ENCODE peak calls at places on chromosomes 16 and 17, in ten cellular contexts. Z is GM12878, T is cardiac fibroblast, F is H1, U is fibroblast of the aortic adventitia, O is AG09309, D is adrenal gland, N is PC-9, Q is stomach, W is Panc1. P is an unnamed sample.

GRCh38 chr17:35088647-35088910 is 25.1 kb upstream of the RFFL start:
- DNase-seq in D (no peak), F (no peak), O (no peak), Z (no peak), U (no peak), Q (peak; percentile 44), W (no peak), N (no peak), T (no peak), P (no peak)

GRCh38 chr16:80973991-80974390 is 32.7 kb downstream of the CMC2 start:
- DNase-seq in Z (no peak), U (no peak), T (no peak), N (no peak), F (no peak), D (no peak), W (no peak), O (no peak), Q (no peak), P (no peak)

GRCh38 chr16:4746991-4747574 is 12.7 kb downstream of the DNAAF8 start:
- DNase-seq in Q (no peak), N (no peak), F (no peak), D (no peak), T (peak; percentile 57), U (peak; percentile 33), W (no peak), Z (no peak), O (no peak), P (no peak)

GRCh38 chr17:77118251-77118928 is 22.4 kb upstream of the SEC14L1 start:
- DNase-seq in W (no peak), O (no peak), N (no peak), F (no peak), Z (no peak), Q (no peak), D (no peak), U (no peak), T (peak; percentile 68), P (no peak)

GRCh38 chr17:28577466-28577824 is 750 bp upstream of the ALDOC start:
- DNase-seq in F (no peak), W (no peak), Q (no peak), N (no peak), O (no peak), Z (no peak), U (no peak), T (no peak), D (no peak), P (no peak)

GRCh38 chr16:86930001-86930400 is 351.7 kb downstream of the FOXL1 start:
- DNase-seq in U (peak; percentile 21), W (no peak), T (no peak), O (no peak), F (no peak), Q (no peak), Z (no peak), N (no peak), D (no peak), P (no peak)

GRCh38 chr17:62163847-62164246 is 98.8 kb upstream of the MED13 start:
- DNase-seq in Q (peak; percentile 86), Z (no peak), U (no peak), W (no peak), N (peak; percentile 67), O (no peak), D (no peak), F (no peak), T (no peak), P (no peak)

GRCh38 chr16:62700456-62701280 is 664.4 kb upstream of the CDH8 start:
- DNase-seq in U (no peak), O (no peak), W (no peak), D (no peak), Z (no peak), T (no peak), N (no peak), Q (no peak), F (no peak), P (no peak)

GRCh38 chr16:80807916-80808315 is 3.5 kb upstream of the CDYL2 start:
- DNase-seq in U (no peak), W (no peak), Q (no peak), F (no peak), N (no peak), Z (no peak), O (no peak), T (no peak), D (no peak), P (no peak)

GRCh38 chr16:57266531-57267268 is 17.8 kb downstream of the PLLP start:
- DNase-seq in U (no peak), W (no peak), D (no peak), N (peak; percentile 19), O (no peak), T (no peak), Z (no peak), F (no peak), Q (peak; percentile 61), P (no peak)

GRCh38 chr16:57264950-57265371 is 19.5 kb downstream of the PLLP start:
- DNase-seq in F (no peak), O (no peak), N (no peak), W (no peak), Q (peak; percentile 94), Z (no peak), D (no peak), U (no peak), T (no peak), P (no peak)

GRCh38 chr16:57264381-57264780 is 19.3 kb downstream of the ARL2BP start:
- DNase-seq in U (no peak), W (no peak), O (no peak), Q (no peak), Z (no peak), N (no peak), T (no peak), D (no peak), F (no peak), P (no peak)

GRCh38 chr16:57263585-57264351 is 18.7 kb downstream of the ARL2BP start:
- DNase-seq in Z (no peak), F (no peak), D (no peak), T (no peak), U (no peak), N (no peak), O (no peak), W (no peak), Q (no peak), P (no peak)

DNA sequence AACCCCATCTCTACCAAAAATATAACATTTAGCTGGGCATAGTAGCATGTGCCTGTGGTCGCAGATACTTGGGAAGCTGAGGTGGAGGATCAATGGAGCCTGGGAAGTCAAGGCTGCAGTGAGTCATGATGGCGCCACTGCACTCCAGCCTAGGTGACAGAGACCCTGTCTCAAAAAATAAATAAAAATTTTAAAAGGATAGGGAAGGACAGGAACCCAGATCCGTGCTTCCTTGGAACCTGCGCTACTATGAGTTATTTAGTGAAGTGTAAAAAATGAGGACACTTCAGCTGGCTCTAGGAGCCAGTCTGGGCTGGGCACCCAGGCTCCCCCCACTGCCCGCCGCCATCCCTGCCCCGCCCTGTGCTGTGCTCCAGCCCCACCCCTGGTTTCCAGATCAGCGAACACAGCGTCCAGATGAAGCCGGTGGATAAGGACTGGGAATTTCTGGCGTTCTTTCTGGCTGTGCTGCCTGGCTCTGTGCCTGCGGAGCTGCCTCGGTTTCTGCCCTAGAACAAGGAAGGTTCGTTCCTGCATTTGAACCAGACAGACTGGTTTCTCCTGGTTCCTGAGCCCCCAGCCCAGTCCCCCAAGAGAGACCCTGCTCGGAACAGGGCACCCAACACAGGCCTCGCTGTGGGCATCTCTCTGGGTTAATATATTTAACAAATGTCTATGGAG is 18.5 kb downstream of the PLLP start:
- DNase-seq in Z (no peak), F (no peak), T (peak; percentile 60), O (no peak), D (peak; percentile 39), U (peak; percentile 73), Q (peak; percentile 93), N (peak; percentile 75), W (no peak), P (no peak)
- H3K4me3 ChIP-seq in Z (no peak overlapping the region), F (no peak overlapping the region), T (no peak overlapping the region), O (no peak overlapping the region), D (no peak overlapping the region), U (no peak overlapping the region), Q (no peak overlapping the region), N (peak overlapping the region; percentile 29), W (no peak overlapping the region), P (peak overlapping the region; percentile 39)

GRCh38 chr17:82917656-82918345 is 78.0 kb upstream of the ZNF750 start:
- DNase-seq in D (peak; percentile 33), W (no peak), F (no peak), T (peak; percentile 51), Q (no peak), O (no peak), U (peak; percentile 28), Z (no peak), N (peak; percentile 11), P (no peak)
- TF ChIP-seq CTCF in D (peak; percentile 27), W (no peak), F (peak; percentile 54), T (peak; percentile 39), Q (no peak), O (peak; percentile 43), U (peak; percentile 43), Z (peak; percentile 20), N (peak; percentile 17), P (peak; percentile 34)

DNA sequence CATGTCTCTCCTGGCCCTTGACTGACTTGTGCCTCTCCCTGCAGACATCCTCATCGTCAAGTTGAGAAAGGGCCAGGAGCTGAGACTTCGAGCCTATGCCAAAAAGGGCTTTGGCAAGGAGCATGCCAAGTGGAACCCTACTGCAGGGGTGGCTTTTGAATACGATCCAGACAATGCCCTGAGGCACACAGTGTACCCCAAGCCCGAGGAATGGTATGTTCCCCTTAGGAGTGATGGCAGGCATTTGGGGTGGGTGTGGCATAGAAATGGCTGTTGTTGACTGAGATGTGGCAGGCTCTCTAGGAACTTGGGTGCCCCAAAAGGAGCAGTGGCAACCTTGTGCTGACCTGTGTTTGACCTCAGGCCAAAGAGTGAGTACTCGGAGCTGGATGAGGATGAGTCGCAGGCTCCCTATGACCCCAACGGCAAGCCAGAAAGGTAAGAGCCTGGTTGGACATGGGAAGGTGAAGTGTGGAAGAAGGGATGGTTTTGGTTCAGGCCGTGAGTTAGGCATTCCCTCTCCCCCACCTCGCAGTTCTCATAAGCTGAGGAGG is 7.5 kb downstream of the POLR2C start:
- DNase-seq in Z (no peak), Q (no peak), T (peak; percentile 10), F (no peak), W (no peak), O (no peak), D (no peak), U (no peak), N (no peak), P (no peak)
- H3K4me3 ChIP-seq in Z (no peak overlapping the region), Q (no peak overlapping the region), T (no peak overlapping the region), F (no peak overlapping the region), W (no peak overlapping the region), O (no peak overlapping the region), D (no peak overlapping the region), U (no peak overlapping the region), N (no peak overlapping the region), P (no peak overlapping the region)

DNA sequence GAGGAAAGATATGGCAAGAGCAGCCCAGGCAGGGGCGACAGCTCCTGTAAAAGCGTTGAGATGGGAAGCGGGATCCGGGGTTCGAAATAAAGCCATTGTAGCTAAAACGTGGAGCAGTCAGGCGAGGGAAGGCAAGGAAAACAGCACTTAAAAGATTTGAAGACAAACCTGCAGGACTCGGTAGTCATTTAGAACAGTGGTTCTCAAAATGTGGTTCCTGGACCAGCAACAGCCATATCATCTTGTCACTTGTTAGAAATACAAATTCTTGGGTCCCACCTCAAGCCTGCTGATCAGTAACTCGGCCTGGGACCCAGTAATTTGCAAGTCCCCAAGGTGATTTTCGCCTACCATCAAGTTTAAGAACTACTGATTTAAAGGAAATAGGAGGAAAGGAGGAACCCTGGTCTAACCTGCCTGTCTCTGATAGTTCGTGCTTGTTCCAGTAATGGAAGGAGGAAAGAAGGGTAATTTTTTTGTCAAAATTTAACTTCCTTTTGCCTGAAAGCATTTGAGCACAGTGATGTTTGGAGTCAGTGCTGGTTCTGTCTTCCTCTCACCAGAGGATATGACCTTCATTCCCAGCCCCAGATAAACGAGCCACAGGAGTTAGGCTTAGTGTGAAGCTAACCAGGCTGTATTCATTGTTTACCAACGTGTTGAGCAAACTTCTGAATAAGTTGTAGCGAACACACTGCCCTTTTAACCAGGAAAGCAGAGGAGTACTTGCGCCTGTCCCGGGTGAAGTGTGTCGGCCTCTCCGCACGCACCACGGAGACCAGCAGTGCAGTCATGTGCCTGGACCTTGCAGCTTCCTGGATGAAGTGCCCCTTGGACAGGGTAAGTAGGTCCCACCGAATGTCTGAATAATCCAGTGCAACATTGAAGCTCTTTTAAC is 1.1 kb downstream of the ORC6 start:
- DNase-seq in Q (no peak), U (peak; percentile 43), W (no peak), O (no peak), F (no peak), T (peak; percentile 53), D (no peak), N (no peak), Z (no peak), P (no peak)
- TF ChIP-seq CTCF in Q (no peak), U (no peak), W (peak; percentile 20), O (no peak), F (no peak), T (no peak), D (no peak), N (peak; percentile 27), Z (no peak), P (no peak)